ENCODE peak calls at places on chromosomes 1 and 21, in four cellular contexts. U is SK-N-SH, N is H7, X is endodermal cell. S is an unnamed sample.
A peak's percentile ranks its signal among the peaks of the same experiment; 100 is the strongest.

GRCh38 chr1:46179138-46180081 is 3.1 kb upstream of the P3R3URF start:
- DNase-seq in X (peak; percentile 94), U (peak; percentile 92), N (peak; percentile 95), S (peak; percentile 69)

GRCh38 chr1:194150242-194150641 is 963.8 kb upstream of the B3GALT2 start:
- DNase-seq in X (no peak), U (no peak), N (no peak), S (no peak)

GRCh38 chr1:67755619-67756018 is 70.6 kb downstream of the GADD45A start:
- DNase-seq in N (no peak), X (no peak), U (no peak), S (no peak)

GRCh38 chr1:205619376-205619775 is 12.4 kb downstream of the ELK4 start:
- DNase-seq in X (no peak), N (no peak), U (no peak), S (no peak)

GRCh38 chr1:178818416-178818815 is 52.5 kb downstream of the ANGPTL1 start:
- DNase-seq in N (no peak), U (no peak), X (no peak), S (no peak)

GRCh38 chr1:30718091-30718635 is 5.2 kb downstream of the MATN1 start:
- DNase-seq in U (peak; percentile 94), N (peak; percentile 98), X (peak; percentile 100), S (peak; percentile 100)

GRCh38 chr1:87686137-87686490 is 357.4 kb downstream of the LMO4 start:
- DNase-seq in N (no peak), U (no peak), X (no peak), S (no peak)

GRCh38 chr1:19091539-19091938 is 118.5 kb downstream of the UBR4 start:
- DNase-seq in N (no peak), U (no peak), X (no peak), S (no peak)

GRCh38 chr21:37742532-37742931 is 173.7 kb downstream of the KCNJ6 start:
- DNase-seq in N (no peak), X (no peak), U (no peak), S (no peak)

GRCh38 chr1:29389533-29390041 is 153.3 kb downstream of the PTPRU start:
- DNase-seq in N (no peak), U (peak; percentile 55), X (peak; percentile 18), S (no peak)
- H3K27me3 ChIP-seq in N (no peaks in the 10 kb centered on the region), U (no peaks in the 10 kb centered on the region), X (no peaks in the 10 kb centered on the region), S (peaks cover 52% of the 10 kb centered on the region)

GRCh38 chr1:39689214-39689613 is 2.0 kb downstream of the HPCAL4 start:
- DNase-seq in U (no peak), X (no peak), N (no peak), S (no peak)

GRCh38 chr1:39688706-39689105 is 2.5 kb downstream of the HPCAL4 start:
- DNase-seq in N (no peak), U (no peak), X (no peak), S (no peak)

GRCh38 chr1:39690943-39691382 is 270 bp downstream of the HPCAL4 start:
- DNase-seq in U (peak; percentile 47), N (no peak), X (no peak), S (no peak)

GRCh38 chr1:39690225-39690624 is 1.0 kb downstream of the HPCAL4 start:
- DNase-seq in U (no peak), N (no peak), X (no peak), S (no peak)

GRCh38 chr1:39689635-39690034 is 1.6 kb downstream of the HPCAL4 start:
- DNase-seq in X (no peak), N (peak; percentile 14), U (peak; percentile 51), S (no peak)
- H3K27me3 ChIP-seq in X (peaks cover 97% of the 10 kb centered on the region), N (peaks cover 93% of the 10 kb centered on the region), U (peaks cover 45% of the 10 kb centered on the region), S (peaks cover 42% of the 10 kb centered on the region)

GRCh38 chr21:36565616-36566015 is 85.7 kb upstream of the CLDN14 start:
- DNase-seq in U (no peak), N (no peak), X (no peak), S (no peak)
- H3K27me3 ChIP-seq in U (peaks cover 90% of the 10 kb centered on the region), N (no peaks in the 10 kb centered on the region), X (no peaks in the 10 kb centered on the region), S (peaks cover 6% of the 10 kb centered on the region)

GRCh38 chr1:201394596-201394995 is 4.5 kb downstream of the LAD1 start:
- DNase-seq in N (no peak), U (no peak), X (no peak), S (no peak)

GRCh38 chr1:201396859-201397464 is 2.2 kb downstream of the LAD1 start:
- DNase-seq in U (no peak), N (no peak), X (no peak), S (peak; percentile 72)

GRCh38 chr1:201399018-201399351 is at the start of gene LAD1:
- DNase-seq in N (no peak), U (no peak), X (no peak), S (no peak)

GRCh38 chr1:201397675-201398074 is 1.4 kb downstream of the LAD1 start:
- DNase-seq in X (no peak), N (no peak), U (no peak), S (no peak)

DNA sequence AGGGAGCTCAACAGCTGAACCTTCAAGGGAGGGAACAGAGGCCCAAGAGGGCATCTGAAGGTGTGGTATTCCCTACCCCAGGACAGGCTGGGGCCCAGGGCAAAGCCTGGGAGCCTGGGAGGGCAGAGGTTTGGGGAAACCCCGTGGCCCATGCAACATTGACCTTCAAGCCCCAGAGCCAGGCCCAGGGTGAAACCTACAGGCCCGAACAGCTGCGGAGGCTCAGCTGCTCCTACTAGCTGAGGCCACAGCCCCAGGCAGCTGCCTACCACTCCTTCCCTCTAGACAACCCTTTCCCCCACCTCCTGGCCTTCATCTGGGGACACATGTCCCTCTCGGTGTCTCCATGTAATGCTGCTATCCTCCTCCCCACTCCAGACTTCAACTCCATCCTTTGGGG is 3.2 kb downstream of the LAD1 start:
- DNase-seq in N (no peak), X (no peak), U (no peak), S (no peak)
- H3K27me3 ChIP-seq in N (peaks cover 33% of the 10 kb centered on the region), X (peaks cover 30% of the 10 kb centered on the region), U (peaks cover 10% of the 10 kb centered on the region), S (peaks cover 21% of the 10 kb centered on the region)

S was measured in lower lobe of right lung.